ENCODE peak calls at places on chromosomes 11 and 22, in seven cellular contexts. J is skeletal muscle cell; Y is HCT116; X is cardiac fibroblast; S is mammary epithelial cell; G is CD8-positive, alpha-beta T cell; C is psoas muscle. M is an unnamed sample.
A peak's percentile ranks its signal among the peaks of the same experiment; 100 is the strongest.

GRCh38 chr11:100445231-100445735 is 241.8 kb upstream of the ARHGAP42 start:
- DNase-seq in C (no peak), Y (no peak), G (no peak), J (no peak), X (peak; percentile 5), S (peak; percentile 11), M (no peak)

GRCh38 chr11:59199546-59200420 is 12.9 kb downstream of the MPEG1 start:
- DNase-seq in C (no peak), G (no peak), J (no peak), S (no peak), X (no peak), Y (no peak), M (no peak)

GRCh38 chr11:76605338-76606074 is 65.0 kb downstream of the LRRC32 start:
- DNase-seq in Y (no peak), S (no peak), J (no peak), C (no peak), X (no peak), G (no peak), M (no peak)

GRCh38 chr11:71420455-71421241 is 27.5 kb downstream of the DHCR7 start:
- DNase-seq in C (no peak), S (peak; percentile 21), X (peak; percentile 70), J (no peak), Y (peak; percentile 56), G (no peak), M (no peak)

GRCh38 chr22:21623402-21623970 is 6.3 kb downstream of the YDJC start:
- DNase-seq in S (no peak), C (no peak), G (no peak), J (no peak), X (no peak), Y (no peak), M (no peak)

GRCh38 chr11:5384335-5384734 is 723 bp downstream of the OR51M1 start:
- DNase-seq in X (no peak), Y (no peak), J (no peak), G (no peak), S (no peak), C (no peak), M (no peak)

GRCh38 chr11:127789887-127790286 is 789.3 kb upstream of the KIRREL3 start:
- DNase-seq in Y (no peak), X (peak; percentile 1), J (no peak), S (peak; percentile 7), G (no peak), C (no peak), M (no peak)

GRCh38 chr11:73270089-73270854 is 1.9 kb upstream of the P2RY6 start:
- DNase-seq in Y (no peak), S (no peak), X (no peak), G (no peak), J (no peak), C (no peak), M (no peak)

GRCh38 chr11:102830328-102830727 is 13.1 kb downstream of the MMP3 start:
- DNase-seq in X (peak; percentile 39), G (no peak), Y (no peak), J (no peak), C (no peak), S (peak; percentile 52), M (no peak)

GRCh38 chr11:25068451-25068850 is 571.6 kb downstream of the LUZP2 start:
- DNase-seq in Y (no peak), C (no peak), J (no peak), S (peak; percentile 63), X (no peak), G (no peak), M (no peak)

GRCh38 chr11:27487706-27488105 is 15.1 kb upstream of the LGR4 start:
- DNase-seq in G (no peak), X (no peak), S (no peak), J (no peak), C (no peak), Y (no peak), M (no peak)

GRCh38 chr22:50250555-50251471 is at the start of gene HDAC10:
- DNase-seq in Y (no peak), G (peak; percentile 77), X (peak; percentile 75), C (peak; percentile 80), S (peak; percentile 76), J (no peak), M (no peak)

GRCh38 chr22:46024136-46024840 is 47.3 kb upstream of the WNT7B start:
- DNase-seq in G (no peak), Y (no peak), X (no peak), S (no peak), J (no peak), C (no peak), M (no peak)

GRCh38 chr11:117045196-117045595 is 53.0 kb downstream of the SIK3 start:
- DNase-seq in G (no peak), J (peak; percentile 53), X (no peak), S (no peak), C (no peak), Y (no peak), M (peak; percentile 90)

GRCh38 chr22:17968126-17968525 is 56.2 kb downstream of the MICAL3 start:
- DNase-seq in J (no peak), X (no peak), C (no peak), S (no peak), Y (no peak), G (no peak), M (no peak)

GRCh38 chr11:115197031-115197430 is 307.2 kb downstream of the CADM1 start:
- DNase-seq in G (no peak), Y (no peak), X (no peak), J (no peak), S (no peak), C (no peak), M (no peak)

GRCh38 chr22:37193629-37194191 is 5.7 kb upstream of the C1QTNF6 start:
- DNase-seq in C (no peak), S (peak; percentile 52), G (peak; percentile 40), X (peak; percentile 79), Y (no peak), J (no peak), M (no peak)

GRCh38 chr22:17903564-17904295 is 120.6 kb downstream of the MICAL3 start:
- DNase-seq in J (peak; percentile 18), X (no peak), C (no peak), Y (no peak), S (no peak), G (no peak), M (no peak)

GRCh38 chr22:44735518-44736428 is 16.6 kb upstream of the ARHGAP8 start:
- DNase-seq in G (peak; percentile 87), Y (no peak), S (no peak), X (peak; percentile 56), C (peak; percentile 71), J (no peak), M (no peak)

GRCh38 chr11:12543596-12544415 is 130.4 kb upstream of the TEAD1 start:
- DNase-seq in Y (no peak), C (no peak), S (peak; percentile 78), G (no peak), X (no peak), J (no peak), M (no peak)

GRCh38 chr11:120594746-120595145 is 83.2 kb downstream of the GRIK4 start:
- DNase-seq in Y (no peak), J (no peak), G (no peak), S (no peak), X (no peak), C (no peak), M (no peak)

GRCh38 chr11:16000065-16000464 is 356.3 kb downstream of the SOX6 start:
- DNase-seq in Y (no peak), X (peak; percentile 84), J (peak; percentile 64), S (peak; percentile 51), G (no peak), C (no peak), M (no peak)

GRCh38 chr22:17748555-17749353 is 25.5 kb downstream of the BID start:
- DNase-seq in Y (no peak), J (no peak), X (no peak), C (no peak), S (no peak), G (no peak), M (no peak)

DNA sequence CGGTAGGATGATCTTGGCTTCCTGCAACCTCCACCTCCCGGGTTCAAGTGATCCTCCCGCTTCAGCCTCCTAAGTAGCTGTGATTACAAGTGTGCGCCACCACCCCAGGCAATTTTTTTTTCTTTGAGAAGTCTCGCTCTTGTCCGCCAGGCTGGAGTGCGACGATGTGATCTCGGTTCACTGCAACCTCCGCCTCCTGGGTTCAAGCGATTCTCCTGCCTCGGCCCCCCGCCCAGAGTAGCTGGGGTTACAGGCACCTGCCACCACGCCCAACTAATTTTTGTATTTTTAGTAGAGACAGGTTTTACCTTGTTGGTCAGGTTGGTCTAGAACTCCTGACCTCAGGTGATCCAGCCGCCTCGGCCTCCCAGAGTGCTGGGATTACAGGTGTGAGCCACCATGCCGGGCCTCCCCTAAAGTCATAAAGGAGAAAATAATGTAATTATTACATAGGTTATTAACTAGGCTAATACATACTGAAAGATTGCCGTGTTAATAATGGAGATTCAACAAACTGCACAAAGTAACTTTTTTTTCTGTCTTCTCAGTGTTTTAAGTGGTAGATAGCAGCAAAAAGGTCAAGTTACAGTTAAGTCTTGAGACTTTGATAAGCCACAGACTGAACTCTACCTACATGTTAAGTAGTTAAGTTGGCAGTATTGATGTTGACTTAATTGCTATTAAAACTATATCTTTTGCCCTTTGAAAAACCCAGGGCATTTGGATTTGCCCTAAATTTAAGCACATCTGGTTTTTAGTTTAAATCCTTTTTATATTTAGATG is 3.9 kb downstream of the CAPRIN1 start:
- DNase-seq in S (no peak), C (no peak), Y (no peak), X (no peak), G (no peak), J (no peak), M (no peak)
- H3K4me3 ChIP-seq in S (no peak overlapping the region), C (peak overlapping the region; percentile 16), Y (no peak overlapping the region), X (no peak overlapping the region), G (no peak overlapping the region), J (no peak overlapping the region), M (peak overlapping the region; percentile 95)

DNA sequence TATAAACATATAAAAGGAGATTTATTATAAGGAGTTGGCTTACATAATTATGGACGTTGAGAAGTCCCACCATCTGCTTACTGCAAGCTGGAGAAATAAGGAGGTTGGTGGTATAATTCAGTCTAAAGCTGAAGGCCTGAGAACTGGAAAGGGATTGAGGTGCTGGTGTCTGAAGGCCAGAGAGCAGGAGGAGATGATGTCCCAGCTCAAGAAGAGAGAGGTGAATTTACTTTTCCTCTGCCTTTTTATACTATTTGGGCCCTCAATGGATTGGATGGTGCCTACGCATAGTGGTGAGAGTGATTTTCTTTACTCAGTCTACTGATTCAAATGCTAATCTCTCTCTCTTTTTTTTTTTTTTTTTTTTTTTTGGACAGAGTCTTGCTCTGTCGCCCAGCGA is 1.3 kb upstream of the ZNF202 start:
- DNase-seq in Y (no peak), C (no peak), S (no peak), J (no peak), X (no peak), G (no peak), M (no peak)
- H3K4me3 ChIP-seq in Y (no peak overlapping the region), C (peak overlapping the region; percentile 98), S (no peak overlapping the region), J (no peak overlapping the region), X (no peak overlapping the region), G (peak overlapping the region; percentile 51), M (no peak overlapping the region)

DNA sequence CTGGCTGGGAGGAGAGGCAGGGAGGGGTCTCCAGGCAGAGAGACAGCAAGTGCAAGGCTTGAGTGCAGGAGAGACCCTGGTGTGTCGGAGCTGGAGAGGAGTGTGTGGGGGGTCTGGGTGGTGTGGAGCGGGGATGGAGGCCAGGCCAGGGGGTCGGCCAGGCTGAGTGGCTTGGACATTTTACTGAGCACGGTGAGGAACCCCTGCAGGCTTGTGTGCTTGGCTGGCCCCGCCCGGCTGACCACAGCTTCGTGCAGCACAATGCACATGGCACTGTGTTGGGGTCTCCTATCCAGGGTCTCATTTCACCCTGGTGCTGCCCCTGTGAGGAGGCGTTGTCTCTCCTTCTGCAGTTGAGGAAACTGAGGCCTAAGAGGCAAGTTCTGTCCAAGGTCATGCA is 5.6 kb downstream of the MYEOV start:
- DNase-seq in S (no peak), J (no peak), C (no peak), G (no peak), X (no peak), Y (no peak), M (no peak)
- H3K4me3 ChIP-seq in S (no peak overlapping the region), J (no peak overlapping the region), C (no peak overlapping the region), G (no peak overlapping the region), X (no peak overlapping the region), Y (no peak overlapping the region), M (no peak overlapping the region)

GRCh38 chr11:64652586-64653387 is 61.8 kb downstream of the SLC22A12 start:
- DNase-seq in G (peak; percentile 77), Y (peak; percentile 63), X (peak; percentile 75), S (peak; percentile 41), J (peak; percentile 24), C (peak; percentile 74), M (peak; percentile 50)
- H3K4me3 ChIP-seq in G (no peak overlapping the region), Y (no peak overlapping the region), X (no peak overlapping the region), S (no peak overlapping the region), J (no peak overlapping the region), C (no peak overlapping the region), M (no peak overlapping the region)

M was measured in HFF-Myc.